ENCODE peak calls at places on chromosomes 13 and 19, in seven cellular contexts. S is PC-3, H is neural progenitor cell, P is HCT116, E is hepatocyte, Z is GM23248, W is MM.1S. X is an unnamed sample.
A peak's percentile ranks its signal among the peaks of the same experiment; 100 is the strongest.

GRCh38 chr13:51589793-51590192 is 5.5 kb downstream of the WDFY2 start:
- DNase-seq in S (no peak), H (no peak), P (no peak), E (no peak), Z (peak; percentile 37), W (no peak), X (no peak)

GRCh38 chr13:43492281-43492680 is 294.5 kb downstream of the ENOX1 start:
- DNase-seq in S (no peak), H (no peak), P (no peak), E (no peak), Z (no peak), W (no peak), X (no peak)

GRCh38 chr13:107466326-107466725 is 749.0 kb downstream of the LIG4 start:
- DNase-seq in S (peak; percentile 71), H (no peak), P (no peak), E (peak; percentile 63), Z (peak; percentile 61), W (no peak), X (no peak)

GRCh38 chr13:99605417-99606321 is 104.4 kb downstream of the TM9SF2 start:
- DNase-seq in S (peak; percentile 24), H (peak; percentile 70), P (peak; percentile 16), E (peak; percentile 73), Z (peak; percentile 52), W (peak; percentile 75), X (peak; percentile 75)

GRCh38 chr13:110712081-110712848 is 1.2 kb upstream of the ING1 start:
- DNase-seq in S (peak; percentile 81), H (peak; percentile 95), P (peak; percentile 68), E (peak; percentile 96), Z (peak; percentile 97), W (peak; percentile 90), X (peak; percentile 90)

GRCh38 chr13:32150794-32151193 is 119.2 kb downstream of the FRY start:
- DNase-seq in S (no peak), H (no peak), P (no peak), E (no peak), Z (peak; percentile 71), W (no peak), X (no peak)

GRCh38 chr19:2578391-2578826 is 102.5 kb downstream of the GADD45B start:
- DNase-seq in S (peak; percentile 52), H (peak; percentile 43), P (no peak), E (peak; percentile 52), Z (peak; percentile 76), W (no peak), X (peak; percentile 69)

GRCh38 chr13:45209229-45209628 is 8.4 kb upstream of the KCTD4 start:
- DNase-seq in S (peak; percentile 59), H (no peak), P (no peak), E (no peak), Z (peak; percentile 40), W (no peak), X (no peak)

GRCh38 chr19:35247526-35248309 is 1.1 kb upstream of the LSR start:
- DNase-seq in S (peak; percentile 89), H (peak; percentile 98), P (peak; percentile 95), E (peak; percentile 94), Z (no peak), W (peak; percentile 87), X (peak; percentile 99)

GRCh38 chr13:29428310-29428991 is 167.0 kb downstream of the SLC7A1 start:
- DNase-seq in S (no peak), H (peak; percentile 71), P (peak; percentile 6), E (peak; percentile 20), Z (peak; percentile 73), W (no peak), X (peak; percentile 87)

GRCh38 chr13:21016487-21016886 is 44.9 kb downstream of the LATS2 start:
- DNase-seq in S (no peak), H (no peak), P (no peak), E (no peak), Z (no peak), W (no peak), X (no peak)

DNA sequence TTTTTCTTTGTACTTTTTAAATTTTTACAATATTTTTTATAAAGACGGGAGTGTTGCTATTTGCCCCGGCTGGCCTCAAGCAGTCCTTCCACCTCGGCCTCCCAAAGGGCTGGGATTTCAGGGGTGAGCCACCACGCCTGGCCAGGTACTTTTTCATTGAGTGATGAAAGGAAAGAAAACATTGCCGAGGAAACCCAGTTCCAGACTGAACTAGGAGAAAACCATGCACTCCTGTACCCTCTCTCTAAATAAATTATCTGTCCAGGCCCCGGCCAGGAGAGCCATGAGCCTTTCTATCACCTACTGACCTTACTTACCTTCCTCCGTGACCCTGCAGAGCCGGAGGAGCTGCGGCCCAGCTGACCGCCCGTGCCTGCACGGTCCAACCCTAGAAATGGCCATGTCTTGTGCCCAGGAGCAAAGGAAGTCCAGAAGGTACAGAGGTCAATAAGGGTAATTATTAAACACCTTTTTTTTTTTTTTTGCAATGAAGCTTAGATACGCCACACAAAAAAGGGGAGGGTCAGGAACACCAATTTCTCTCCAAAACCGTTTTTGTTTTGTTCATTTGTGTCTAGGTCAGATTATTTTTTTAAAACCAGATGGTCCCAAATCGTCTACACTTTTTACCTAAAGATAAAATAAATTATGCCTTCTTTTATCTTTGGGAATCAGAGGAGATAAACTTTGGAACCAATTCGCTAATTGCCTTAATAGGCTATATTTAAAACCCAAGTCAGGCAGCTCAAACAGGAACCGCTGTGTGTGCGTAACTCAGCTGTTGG is at the start of gene SLC7A9:
- DNase-seq in S (no peak), H (no peak), P (no peak), E (no peak), Z (no peak), W (no peak), X (no peak)
- H3K27ac ChIP-seq in S (no peak within 1 kb of the TSS), H (no peak within 1 kb of the TSS), P (no peak within 1 kb of the TSS), E (peak within 1 kb of the TSS; percentile 93), Z (no peak within 1 kb of the TSS), W (no peak within 1 kb of the TSS), X (no peak within 1 kb of the TSS)

GRCh38 chr19:18363787-18364186 is 22.2 kb upstream of the GDF15 start:
- DNase-seq in S (no peak), H (no peak), P (no peak), E (no peak), Z (no peak), W (no peak), X (no peak)
- TF ChIP-seq EZH2phosphoT487 in S (no peak), H (no peak), P (no peak), E (no peak), Z (no peak), W (no peak), X (no peak)

GRCh38 chr13:112894673-112895481 is 74.1 kb upstream of the MCF2L start:
- DNase-seq in S (no peak), H (peak; percentile 73), P (no peak), E (peak; percentile 41), Z (no peak), W (no peak), X (peak; percentile 65)
- TF ChIP-seq EZH2 in S (no peak), H (no peak), P (no peak), E (no peak), Z (peak; percentile 82), W (no peak), X (no peak)

DNA sequence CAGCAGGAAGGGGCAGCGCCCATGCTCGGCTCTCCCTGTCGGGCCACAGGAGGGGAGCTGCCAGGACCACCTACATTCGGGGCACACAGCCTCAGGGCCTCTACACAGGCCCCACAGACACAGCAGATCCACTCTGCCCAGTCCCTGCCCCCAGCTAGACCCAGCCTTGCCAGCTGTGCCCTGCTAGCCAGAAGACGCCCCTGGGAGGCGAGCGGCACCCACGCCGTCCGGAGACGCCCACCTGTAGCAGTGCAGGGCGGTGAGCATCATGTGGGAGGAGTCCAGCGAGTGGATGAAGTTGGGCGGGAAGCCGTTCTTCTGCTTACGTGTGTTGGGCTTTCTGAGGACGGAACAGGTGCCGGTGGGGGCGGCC is 15.1 kb downstream of the POLRMT start:
- DNase-seq in S (no peak), H (no peak), P (no peak), E (no peak), Z (no peak), W (no peak), X (no peak)
- H3K27ac ChIP-seq in S (no peak overlapping the region), H (no peak overlapping the region), P (no peak overlapping the region), E (no peak overlapping the region), Z (no peak overlapping the region), W (no peak overlapping the region), X (no peak overlapping the region)

DNA sequence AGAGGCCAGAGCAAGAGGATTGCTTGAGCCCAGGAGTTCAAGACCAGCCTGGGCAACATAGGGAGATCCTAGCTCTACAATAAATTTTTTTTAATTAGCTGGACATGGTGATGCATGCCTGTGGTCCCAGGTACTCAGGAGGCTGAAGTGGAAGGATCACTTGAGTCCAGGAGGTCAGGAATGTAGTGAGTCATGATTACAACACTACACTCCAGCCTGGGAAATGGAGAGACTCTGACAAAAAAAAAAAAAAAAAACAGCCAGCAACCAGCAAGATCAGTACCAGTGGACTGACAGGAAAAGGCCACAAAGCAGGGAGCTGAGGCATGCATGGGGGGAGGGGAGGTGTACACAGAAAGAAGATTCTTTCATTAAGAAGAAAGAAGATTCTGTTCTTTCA is 52.7 kb upstream of the RFXAP start:
- DNase-seq in S (peak; percentile 60), H (no peak), P (peak; percentile 13), E (no peak), Z (peak; percentile 11), W (no peak), X (peak; percentile 17)
- TF ChIP-seq EZH2phosphoT487 in S (no peak), H (no peak), P (no peak), E (no peak), Z (no peak), W (no peak), X (no peak)

GRCh38 chr13:113732176-113732960 is 26.7 kb upstream of the TMEM255B start:
- DNase-seq in S (no peak), H (no peak), P (no peak), E (no peak), Z (no peak), W (no peak), X (no peak)
- TF ChIP-seq EZH2 in S (no peak), H (no peak), P (no peak), E (no peak), Z (no peak), W (no peak), X (no peak)

DNA sequence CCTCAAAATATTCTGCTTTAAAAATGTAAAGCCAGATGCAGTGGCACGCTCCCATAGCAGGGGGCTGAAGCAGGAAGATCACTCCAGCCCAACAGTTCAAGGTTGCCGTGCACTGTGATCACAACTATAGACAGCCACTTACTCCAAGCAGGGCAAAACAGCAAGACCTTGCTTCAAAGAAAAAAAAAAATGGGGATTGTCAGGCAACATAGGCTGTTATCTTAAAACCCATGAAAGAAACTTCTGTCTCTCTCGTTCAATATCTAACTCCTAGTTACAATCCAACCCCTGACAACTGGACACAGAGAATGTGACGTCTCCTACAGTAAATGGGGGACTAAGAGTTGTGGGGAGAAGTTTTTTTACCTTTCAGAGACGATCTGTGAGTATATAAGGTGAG is 17.4 kb downstream of the ELF1 start:
- DNase-seq in S (no peak), H (no peak), P (no peak), E (no peak), Z (no peak), W (no peak), X (no peak)
- H3K27ac ChIP-seq in S (no peak overlapping the region), H (no peak overlapping the region), P (no peak overlapping the region), E (peak overlapping the region; percentile 12), Z (no peak overlapping the region), W (no peak overlapping the region), X (no peak overlapping the region)